ENCODE peak calls at places on chromosome 18, in ten cellular contexts. E is activated CD4-positive, CD25-positive, alpha-beta regulatory T cell; T is activated CD8-positive, alpha-beta T cell treated with anti-CD3 and anti-CD28 coated beads for 36 hours; Y is T-helper 9 cell; I is smooth muscle cell of the brain vasculature; L is activated CD8-positive, alpha-beta memory T cell treated with anti-CD3 and anti-CD28 coated beads for 48 hours; K is HTR-8/SVneo; Z is glomerular endothelial cell; J is aorta; V is iPS DF 6.9. C is an unnamed sample.

GRCh38 chr18:38174594-38174993 is 609.0 kb upstream of the CELF4 start:
- DNase-seq in K (no peak), I (no peak), L (no peak), E (no peak), Z (no peak), T (no peak), Y (no peak), J (no peak), V (no peak), C (no peak)

GRCh38 chr18:59927246-59927825 is 27.5 kb downstream of the PMAIP1 start:
- DNase-seq in L (no peak), Z (no peak), T (peak; percentile 60), I (no peak), V (no peak), J (no peak), E (no peak), Y (no peak), K (no peak), C (no peak)

GRCh38 chr18:24995738-24996137 is 356.2 kb downstream of the ZNF521 start:
- DNase-seq in E (no peak), T (no peak), Z (no peak), I (no peak), Y (no peak), L (no peak), V (no peak), K (no peak), J (no peak), C (no peak)

GRCh38 chr18:22195052-22195451 is 25.7 kb downstream of the GATA6 start:
- DNase-seq in K (no peak), T (no peak), V (no peak), Z (no peak), L (no peak), I (no peak), E (no peak), Y (no peak), J (no peak), C (no peak)

GRCh38 chr18:25245299-25245698 is 106.7 kb downstream of the ZNF521 start:
- DNase-seq in T (no peak), Y (no peak), E (no peak), Z (no peak), I (no peak), V (no peak), J (no peak), K (no peak), L (no peak), C (no peak)

GRCh38 chr18:3394648-3395047 is 55.3 kb upstream of the TGIF1 start:
- DNase-seq in Z (no peak), V (no peak), K (no peak), Y (no peak), L (no peak), E (no peak), T (no peak), J (no peak), I (no peak), C (no peak)

GRCh38 chr18:68402784-68403183 is 312.1 kb downstream of the TMX3 start:
- DNase-seq in E (no peak), J (no peak), V (no peak), Z (no peak), T (no peak), Y (no peak), I (no peak), K (no peak), L (no peak), C (no peak)

GRCh38 chr18:3634250-3634939 is 184.4 kb downstream of the TGIF1 start:
- DNase-seq in V (no peak), K (no peak), Y (no peak), E (no peak), Z (no peak), T (no peak), I (no peak), J (no peak), L (no peak), C (no peak)

GRCh38 chr18:36724169-36724568 is 104.6 kb downstream of the TPGS2 start:
- DNase-seq in Y (no peak), Z (no peak), J (no peak), V (no peak), T (no peak), K (no peak), L (no peak), I (no peak), E (no peak), C (no peak)

GRCh38 chr18:23926590-23926989 is 88.0 kb upstream of the TTC39C start:
- DNase-seq in V (no peak), Y (no peak), E (no peak), L (no peak), I (no peak), J (no peak), K (no peak), T (no peak), Z (no peak), C (no peak)

GRCh38 chr18:68803371-68803770 is 5.5 kb downstream of the CCDC102B start:
- DNase-seq in J (peak; percentile 75), V (no peak), T (no peak), I (peak; percentile 60), L (no peak), K (no peak), E (no peak), Y (no peak), Z (no peak), C (no peak)

GRCh38 chr18:63292844-63293683 is 26.5 kb downstream of the BCL2 start:
- DNase-seq in T (peak; percentile 67), Z (no peak), Y (no peak), E (peak; percentile 9), J (no peak), K (no peak), I (no peak), L (no peak), V (no peak), C (no peak)

GRCh38 chr18:11020454-11020853 is 128.9 kb downstream of the PIEZO2 start:
- DNase-seq in J (no peak), E (no peak), Y (no peak), V (no peak), I (no peak), K (no peak), L (no peak), T (no peak), Z (no peak), C (no peak)

GRCh38 chr18:10059610-10060468 is 146.0 kb downstream of the VAPA start:
- DNase-seq in I (no peak), J (no peak), Y (no peak), Z (no peak), E (no peak), K (no peak), T (no peak), V (no peak), L (no peak), C (no peak)

GRCh38 chr18:11175266-11175947 is 26.0 kb upstream of the PIEZO2 start:
- DNase-seq in K (no peak), Y (no peak), V (no peak), Z (no peak), T (no peak), E (no peak), I (no peak), L (no peak), J (no peak), C (no peak)

GRCh38 chr18:49561127-49561376 is 805 bp upstream of the LIPG start:
- DNase-seq in Z (no peak), J (no peak), T (no peak), Y (no peak), I (no peak), E (no peak), L (no peak), K (no peak), V (no peak), C (no peak)

GRCh38 chr18:73979742-73980141 is 167.9 kb downstream of the FBXO15 start:
- DNase-seq in K (no peak), Y (no peak), Z (no peak), E (no peak), J (no peak), I (no peak), L (no peak), T (no peak), V (no peak), C (no peak)

GRCh38 chr18:74654637-74655036 is 57.0 kb downstream of the ZNF407 start:
- DNase-seq in I (no peak), K (peak; percentile 2), Y (no peak), T (no peak), E (no peak), J (no peak), Z (no peak), L (no peak), V (no peak), C (no peak)

GRCh38 chr18:26277374-26277773 is 51.1 kb downstream of the TAF4B start:
- DNase-seq in L (no peak), K (no peak), I (no peak), T (no peak), Y (no peak), V (no peak), J (no peak), E (no peak), Z (no peak), C (no peak)

GRCh38 chr18:22348521-22349316 is 69.0 kb downstream of the CTAGE1 start:
- DNase-seq in J (peak; percentile 73), V (no peak), K (peak; percentile 41), Y (no peak), L (no peak), I (no peak), E (no peak), T (peak; percentile 33), Z (no peak), C (no peak)

GRCh38 chr18:72840109-72840508 is 27.7 kb downstream of the NETO1 start:
- DNase-seq in Y (no peak), L (no peak), E (no peak), J (no peak), K (no peak), T (no peak), Z (no peak), I (no peak), V (no peak), C (no peak)

GRCh38 chr18:34120294-34120693 is 104.4 kb downstream of the NOL4 start:
- DNase-seq in Z (no peak), K (no peak), Y (no peak), E (no peak), T (no peak), J (no peak), L (no peak), V (no peak), I (no peak), C (no peak)

GRCh38 chr18:28606686-28607085 is 429.8 kb upstream of the CDH2 start:
- DNase-seq in T (no peak), K (no peak), V (no peak), I (no peak), J (no peak), Z (no peak), E (no peak), Y (no peak), L (no peak), C (no peak)

GRCh38 chr18:61333746-61334490 is 688 bp downstream of the CDH20 start:
- DNase-seq in K (no peak), T (no peak), E (no peak), L (no peak), I (no peak), J (peak; percentile 37), Z (no peak), V (no peak), Y (no peak), C (no peak)

GRCh38 chr18:22320155-22320554 is 97.6 kb downstream of the CTAGE1 start:
- DNase-seq in K (no peak), I (no peak), V (no peak), T (no peak), Y (no peak), J (no peak), Z (no peak), L (no peak), E (no peak), C (no peak)

GRCh38 chr18:48080546-48080945 is 150.1 kb upstream of the SMAD2 start:
- DNase-seq in Y (no peak), Z (no peak), J (no peak), K (no peak), V (no peak), E (no peak), L (no peak), T (no peak), I (no peak), C (no peak)

GRCh38 chr18:26322892-26323653 is 96.8 kb downstream of the TAF4B start:
- DNase-seq in J (no peak), E (no peak), Z (no peak), V (no peak), L (no peak), T (no peak), Y (no peak), I (no peak), K (no peak), C (no peak)

GRCh38 chr18:62279561-62279960 is 45.5 kb upstream of the TNFRSF11A start:
- DNase-seq in V (no peak), Z (no peak), T (no peak), K (no peak), I (no peak), E (no peak), L (no peak), J (no peak), Y (no peak), C (no peak)

C was measured in iPS DF 19.7.